ENCODE peak calls at places on chromosomes 16 and 17, in nine cellular contexts. W is NCI-H345, L is SHP77, P is nephron progenitor cell, F is pancreas, Q is Peyer's patch, Y is GM04503, N is HCT116, R is osteoblast. K is an unnamed sample.

GRCh38 chr16:30972872-30973271 is 12.1 kb upstream of the HSD3B7 start:
- DNase-seq in Y (no peak), F (no peak), Q (no peak), N (no peak), W (no peak), P (no peak), L (no peak), R (no peak), K (no peak)

GRCh38 chr17:75720656-75721462 is at the start of gene ITGB4:
- DNase-seq in W (peak; percentile 41), R (peak; percentile 86), L (peak; percentile 22), N (peak; percentile 72), Q (peak; percentile 63), F (peak; percentile 86), Y (no peak), P (peak; percentile 66), K (no peak)

GRCh38 chr16:81238296-81239011 is at the start of gene BCO1:
- DNase-seq in W (peak; percentile 18), R (peak; percentile 67), L (peak; percentile 30), N (no peak), P (no peak), Y (no peak), F (peak; percentile 33), Q (no peak), K (peak; percentile 97)

GRCh38 chr16:3754304-3754703 is 37.0 kb upstream of the TRAP1 start:
- DNase-seq in F (no peak), N (no peak), Q (no peak), R (peak; percentile 32), Y (no peak), L (no peak), W (no peak), P (no peak), K (no peak)

GRCh38 chr17:28500712-28501379 is 5.3 kb upstream of the FOXN1 start:
- DNase-seq in N (no peak), Q (no peak), P (peak; percentile 46), L (no peak), Y (no peak), F (no peak), R (peak; percentile 58), W (no peak), K (peak; percentile 99)

GRCh38 chr16:27620533-27620932 is 70.6 kb downstream of the KATNIP start:
- DNase-seq in R (no peak), F (no peak), P (no peak), Y (no peak), N (no peak), L (no peak), W (no peak), Q (no peak), K (peak; percentile 38)

GRCh38 chr17:30212750-30213149 is 22.7 kb downstream of the SLC6A4 start:
- DNase-seq in Q (no peak), Y (no peak), P (no peak), N (no peak), F (no peak), W (no peak), R (no peak), L (no peak), K (no peak)

GRCh38 chr16:84482001-84482891 is 22.2 kb downstream of the MEAK7 start:
- DNase-seq in N (no peak), F (no peak), W (no peak), P (no peak), Q (peak; percentile 9), L (peak; percentile 12), Y (no peak), R (no peak), K (no peak)

GRCh38 chr17:18331879-18332278 is 16.8 kb downstream of the SMCR8 start:
- DNase-seq in R (no peak), P (no peak), Y (no peak), N (no peak), L (no peak), W (no peak), F (no peak), Q (peak; percentile 31), K (no peak)

GRCh38 chr17:76781056-76781982 is 43.4 kb downstream of the MFSD11 start:
- DNase-seq in R (no peak), W (no peak), P (no peak), Y (no peak), L (no peak), N (no peak), Q (no peak), F (no peak), K (peak; percentile 23)

GRCh38 chr17:31391496-31391949 is at the start of gene RAB11FIP4:
- DNase-seq in F (no peak), N (no peak), L (peak; percentile 28), Q (peak; percentile 6), P (peak; percentile 66), W (peak; percentile 50), Y (no peak), R (peak; percentile 78), K (peak; percentile 81)

GRCh38 chr16:1597154-1597553 is 14.7 kb downstream of the IFT140 start:
- DNase-seq in P (no peak), W (no peak), N (no peak), L (no peak), F (no peak), R (peak; percentile 78), Q (no peak), Y (no peak), K (no peak)

GRCh38 chr17:4187076-4187475 is 44.1 kb downstream of the CYB5D2 start:
- DNase-seq in N (no peak), F (no peak), W (no peak), L (no peak), R (peak; percentile 58), Q (no peak), P (no peak), Y (no peak), K (no peak)

GRCh38 chr17:17900615-17901520 is 64.1 kb upstream of the SREBF1 start:
- DNase-seq in R (peak; percentile 97), Q (peak; percentile 34), P (no peak), W (no peak), N (peak; percentile 78), F (peak; percentile 71), Y (peak; percentile 96), L (peak; percentile 70), K (no peak)

GRCh38 chr16:361872-362701 is 8.3 kb downstream of the MRPL28 start:
- DNase-seq in Q (peak; percentile 66), Y (no peak), N (peak; percentile 43), P (peak; percentile 70), R (peak; percentile 100), F (peak; percentile 69), W (peak; percentile 78), L (peak; percentile 87), K (peak; percentile 89)

GRCh38 chr17:76515291-76515949 is 14.2 kb upstream of the RHBDF2 start:
- DNase-seq in L (no peak), W (no peak), R (peak; percentile 98), Q (peak; percentile 82), P (no peak), F (peak; percentile 61), N (no peak), Y (peak; percentile 98), K (no peak)

GRCh38 chr16:27421961-27422740 is 20.2 kb downstream of the IL21R start:
- DNase-seq in R (no peak), F (no peak), W (no peak), Y (no peak), L (no peak), N (no peak), Q (no peak), P (no peak), K (no peak)

GRCh38 chr17:69819316-69820087 is 255.5 kb upstream of the KCNJ16 start:
- DNase-seq in W (no peak), R (peak; percentile 75), N (no peak), F (no peak), Y (peak; percentile 29), P (no peak), Q (no peak), L (no peak), K (no peak)

GRCh38 chr16:426906-427249 is 1.4 kb downstream of the RAB11FIP3 start:
- DNase-seq in Q (no peak), F (no peak), W (no peak), N (no peak), R (no peak), P (no peak), L (no peak), Y (no peak), K (no peak)

GRCh38 chr16:28082624-28083023 is 19.1 kb upstream of the GSG1L start:
- DNase-seq in W (no peak), F (no peak), N (no peak), Y (no peak), L (no peak), P (no peak), Q (no peak), R (peak; percentile 11), K (peak; percentile 92)

GRCh38 chr16:68644715-68645493 is at the start of gene CDH3:
- DNase-seq in F (peak; percentile 54), L (no peak), Q (no peak), N (peak; percentile 67), R (peak; percentile 86), P (peak; percentile 60), W (peak; percentile 48), Y (no peak), K (peak; percentile 6)

GRCh38 chr17:71985111-71986039 is 135.4 kb upstream of the SOX9 start:
- DNase-seq in Y (no peak), N (no peak), F (no peak), P (no peak), R (no peak), L (no peak), W (no peak), Q (no peak), K (no peak)

K was measured in NCI-H82.